ENCODE peak calls at places on chromosome 17, in eight cellular contexts. Z is prostate gland, P is fibroblast of lung, C is uterus, E is sigmoid colon, D is neural progenitor cell, T is spleen, R is heart right ventricle. L is an unnamed sample.

GRCh38 chr17:77298811-77299210 is 158.0 kb downstream of the SEC14L1 start:
- DNase-seq in Z (no peak), P (no peak), C (no peak), E (no peak), D (no peak), T (no peak), R (no peak), L (no peak)

GRCh38 chr17:49576121-49576905 is 642 bp downstream of the NXPH3 start:
- DNase-seq in Z (no peak), P (peak; percentile 35), C (peak; percentile 62), E (peak; percentile 89), D (peak; percentile 85), T (no peak), R (peak; percentile 65), L (no peak)

GRCh38 chr17:3968886-3969524 is 4.8 kb upstream of the ATP2A3 start:
- DNase-seq in Z (no peak), P (no peak), C (no peak), E (no peak), D (no peak), T (no peak), R (no peak), L (no peak)

GRCh38 chr17:42928714-42929496 is 28.3 kb downstream of the G6PC1 start:
- DNase-seq in Z (peak; percentile 15), P (peak; percentile 82), C (peak; percentile 31), E (peak; percentile 69), D (peak; percentile 61), T (no peak), R (no peak), L (peak; percentile 52)

GRCh38 chr17:11598274-11599221 is at the start of gene DNAH9:
- DNase-seq in Z (peak; percentile 98), P (peak; percentile 35), C (peak; percentile 98), E (peak; percentile 97), D (peak; percentile 99), T (peak; percentile 89), R (peak; percentile 95), L (no peak)

GRCh38 chr17:14228903-14229302 is 7.8 kb downstream of the CDRT15 start:
- DNase-seq in Z (no peak), P (no peak), C (no peak), E (no peak), D (no peak), T (no peak), R (no peak), L (peak; percentile 8)

GRCh38 chr17:50425682-50426471 is at the start of gene ACSF2:
- DNase-seq in Z (peak; percentile 87), P (peak; percentile 49), C (peak; percentile 75), E (peak; percentile 87), D (peak; percentile 66), T (peak; percentile 94), R (peak; percentile 82), L (no peak)

GRCh38 chr17:79087428-79088143 is 13.0 kb downstream of the ENGASE start:
- DNase-seq in Z (peak; percentile 68), P (peak; percentile 9), C (peak; percentile 72), E (peak; percentile 88), D (peak; percentile 82), T (peak; percentile 92), R (peak; percentile 77), L (no peak)

GRCh38 chr17:72778161-72779151 is 314.0 kb downstream of the SLC39A11 start:
- DNase-seq in Z (no peak), P (no peak), C (no peak), E (no peak), D (no peak), T (no peak), R (no peak), L (no peak)

GRCh38 chr17:60157487-60158040 is 7.8 kb downstream of the CA4 start:
- DNase-seq in Z (no peak), P (no peak), C (no peak), E (no peak), D (no peak), T (no peak), R (no peak), L (no peak)

GRCh38 chr17:43768382-43768781 is 9.8 kb upstream of the SOST start:
- DNase-seq in Z (no peak), P (no peak), C (no peak), E (peak; percentile 79), D (no peak), T (peak; percentile 75), R (peak; percentile 48), L (no peak)

GRCh38 chr17:45052052-45052772 is 780 bp upstream of the DCAKD start:
- DNase-seq in Z (peak; percentile 19), P (peak; percentile 42), C (peak; percentile 64), E (peak; percentile 80), D (peak; percentile 79), T (peak; percentile 85), R (peak; percentile 52), L (no peak)

GRCh38 chr17:48997103-48997826 is at the start of gene IGF2BP1:
- DNase-seq in Z (no peak), P (peak; percentile 68), C (no peak), E (no peak), D (peak; percentile 93), T (no peak), R (no peak), L (no peak)

GRCh38 chr17:38724337-38724988 is 5.7 kb upstream of the CISD3 start:
- DNase-seq in Z (no peak), P (no peak), C (no peak), E (peak; percentile 91), D (no peak), T (peak; percentile 85), R (peak; percentile 73), L (no peak)

GRCh38 chr17:27153005-27153404 is 140.9 kb upstream of the WSB1 start:
- DNase-seq in Z (no peak), P (peak; percentile 5), C (no peak), E (no peak), D (no peak), T (peak; percentile 22), R (no peak), L (no peak)

GRCh38 chr17:55273579-55274370 is 9.0 kb downstream of the HLF start:
- DNase-seq in Z (peak; percentile 80), P (no peak), C (peak; percentile 55), E (peak; percentile 93), D (no peak), T (no peak), R (peak; percentile 77), L (no peak)

GRCh38 chr17:16972346-16972745 is 428 bp upstream of the TNFRSF13B start:
- DNase-seq in Z (no peak), P (no peak), C (no peak), E (peak; percentile 29), D (no peak), T (no peak), R (no peak), L (no peak)

GRCh38 chr17:38454528-38454927 is 26.3 kb downstream of the ARHGAP23 start:
- DNase-seq in Z (peak; percentile 84), P (peak; percentile 78), C (peak; percentile 80), E (peak; percentile 96), D (no peak), T (no peak), R (peak; percentile 85), L (no peak)

GRCh38 chr17:34637548-34638525 is 58.5 kb downstream of the TMEM132E start:
- DNase-seq in Z (peak; percentile 66), P (peak; percentile 35), C (peak; percentile 57), E (peak; percentile 82), D (peak; percentile 94), T (peak; percentile 90), R (peak; percentile 73), L (peak; percentile 18)
- H3K4me3 ChIP-seq in Z (peak overlapping the region; percentile 21), P (no peak overlapping the region), C (no peak overlapping the region), E (peak overlapping the region; percentile 48), D (no peak overlapping the region), T (peak overlapping the region; percentile 35), R (no peak overlapping the region), L (no peak overlapping the region)

GRCh38 chr17:39772415-39772814 is 34.7 kb downstream of the GRB7 start:
- DNase-seq in Z (no peak), P (no peak), C (no peak), E (no peak), D (no peak), T (no peak), R (no peak), L (no peak)
- H3K27ac ChIP-seq in Z (no peak overlapping the region), P (no peak overlapping the region), C (no peak overlapping the region), E (no peak overlapping the region), D (no peak overlapping the region), T (peak overlapping the region; percentile 71), R (no peak overlapping the region), L (no peak overlapping the region)

GRCh38 chr17:81646869-81647600 is 9.3 kb downstream of the PDE6G start:
- DNase-seq in Z (no peak), P (no peak), C (no peak), E (no peak), D (no peak), T (no peak), R (no peak), L (no peak)

GRCh38 chr17:81647640-81648012 is 8.7 kb downstream of the PDE6G start:
- DNase-seq in Z (no peak), P (no peak), C (no peak), E (no peak), D (no peak), T (no peak), R (no peak), L (no peak)

GRCh38 chr17:81648013-81648706 is 8.2 kb downstream of the PDE6G start:
- DNase-seq in Z (no peak), P (no peak), C (no peak), E (no peak), D (no peak), T (no peak), R (no peak), L (no peak)

GRCh38 chr17:81644496-81644895 is 7.5 kb downstream of the TSPAN10 start:
- DNase-seq in Z (no peak), P (no peak), C (no peak), E (no peak), D (no peak), T (no peak), R (no peak), L (no peak)

DNA sequence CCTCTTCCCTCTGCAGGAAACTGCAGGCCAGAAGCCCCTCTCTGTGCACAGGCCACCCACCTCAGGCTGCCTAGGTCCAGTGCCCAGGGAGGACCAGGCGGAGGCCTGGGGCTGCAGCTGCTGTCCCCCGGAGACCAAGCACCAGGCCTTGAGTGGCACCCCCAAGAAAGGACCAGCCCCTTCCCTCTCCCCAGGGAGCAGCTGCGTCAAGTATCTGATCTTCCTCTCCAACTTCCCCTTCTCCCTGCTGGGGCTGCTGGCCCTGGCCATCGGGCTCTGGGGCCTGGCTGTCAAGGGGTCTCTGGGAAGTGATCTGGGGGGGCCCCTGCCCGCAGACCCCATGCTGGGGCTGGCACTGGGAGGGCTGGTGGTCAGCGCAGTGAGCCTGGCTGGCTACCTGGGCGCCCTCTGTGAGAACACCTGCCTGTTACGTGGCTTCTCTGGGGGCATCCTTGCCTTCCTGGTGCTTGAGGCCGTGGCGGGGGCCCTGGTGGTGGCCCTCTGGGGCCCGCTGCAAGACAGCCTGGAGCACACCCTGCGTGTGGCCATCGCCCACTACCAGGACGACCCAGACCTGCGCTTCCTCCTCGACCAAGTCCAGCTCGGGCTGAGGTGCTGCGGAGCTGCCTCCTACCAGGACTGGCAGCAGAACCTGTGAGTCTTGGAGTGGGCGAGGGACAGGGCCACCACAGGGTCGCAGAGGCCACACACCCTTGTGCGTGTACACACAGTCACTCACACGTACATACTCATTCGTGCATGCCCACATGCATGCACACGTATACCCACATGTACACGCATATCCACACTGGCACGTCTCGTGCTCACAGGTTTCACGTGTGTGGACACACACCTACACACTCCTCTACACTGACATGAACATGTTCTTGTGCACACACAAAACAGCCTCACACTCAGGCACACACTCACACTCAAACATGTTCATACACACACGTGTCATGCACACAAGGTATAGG is 8.3 kb downstream of the TSPAN10 start:
- DNase-seq in Z (no peak), P (no peak), C (no peak), E (no peak), D (no peak), T (no peak), R (no peak), L (no peak)
- TF ChIP-seq CTCF in Z (no peak), P (no peak), C (no peak), E (no peak), D (no peak), T (no peak), R (no peak), L (no peak)

GRCh38 chr17:58046230-58047094 is 36.8 kb upstream of the DYNLL2 start:
- DNase-seq in Z (no peak), P (no peak), C (no peak), E (no peak), D (peak; percentile 32), T (no peak), R (peak; percentile 21), L (no peak)
- H3K4me3 ChIP-seq in Z (no peak overlapping the region), P (no peak overlapping the region), C (no peak overlapping the region), E (no peak overlapping the region), D (no peak overlapping the region), T (no peak overlapping the region), R (no peak overlapping the region), L (no peak overlapping the region)